ENCODE peak calls at places on chromosomes 3 and 15, in seven cellular contexts. J is mucosa of gallbladder; O is M059J; P is fibroblast of mammary gland; Z is iPS DF 19.7; Q is stimulated activated CD8-positive, alpha-beta memory T cell treated with anti-CD3 and anti-CD28 coated beads, Interleukin-12 subunit alpha, Interleukin-12 subunit beta, amount 100 ng/mL, for 1 hour; U is dermis blood vessel endothelial cell. A is an unnamed sample.

GRCh38 chr3:50351318-50351687 is 641 bp downstream of the CYB561D2 start:
- DNase-seq in J (no peak), O (no peak), P (no peak), Z (no peak), Q (no peak), U (no peak), A (no peak)

GRCh38 chr15:48682949-48683651 is 37.6 kb upstream of the FBN1 start:
- DNase-seq in J (peak; percentile 59), O (peak; percentile 86), P (peak; percentile 94), Z (no peak), Q (no peak), U (no peak), A (peak; percentile 69)

GRCh38 chr3:141959921-141960554 is 83.6 kb downstream of the ATP1B3 start:
- DNase-seq in J (no peak), O (peak; percentile 91), P (peak; percentile 67), Z (no peak), Q (no peak), U (no peak), A (no peak)

GRCh38 chr3:189967254-189967865 is 153.3 kb downstream of the P3H2 start:
- DNase-seq in J (peak; percentile 36), O (peak; percentile 73), P (peak; percentile 66), Z (no peak), Q (no peak), U (peak; percentile 83), A (no peak)

GRCh38 chr3:150062492-150062891 is 91.8 kb upstream of the PFN2 start:
- DNase-seq in J (no peak), O (peak; percentile 88), P (peak; percentile 84), Z (no peak), Q (no peak), U (no peak), A (no peak)

GRCh38 chr15:80160570-80161156 is 7.9 kb downstream of the FAH start:
- DNase-seq in J (peak; percentile 73), O (peak; percentile 97), P (peak; percentile 96), Z (no peak), Q (no peak), U (peak; percentile 87), A (no peak)

GRCh38 chr3:173690542-173690941 is 293.0 kb downstream of the NLGN1 start:
- DNase-seq in J (no peak), O (peak; percentile 26), P (peak; percentile 17), Z (no peak), Q (no peak), U (no peak), A (no peak)

GRCh38 chr3:119293761-119294401 is at the start of gene ARHGAP31:
- DNase-seq in J (peak; percentile 58), O (peak; percentile 80), P (peak; percentile 78), Z (no peak), Q (peak; percentile 70), U (peak; percentile 92), A (peak; percentile 65)

GRCh38 chr3:82581350-82581749 is 819.9 kb upstream of the GBE1 start:
- DNase-seq in J (no peak), O (no peak), P (no peak), Z (no peak), Q (no peak), U (no peak), A (no peak)

GRCh38 chr15:60408438-60409105 is 10.8 kb upstream of the ANXA2 start:
- DNase-seq in J (no peak), O (peak; percentile 79), P (peak; percentile 93), Z (no peak), Q (no peak), U (peak; percentile 78), A (no peak)

GRCh38 chr3:40516201-40516600 is 8.6 kb upstream of the ZNF621 start:
- DNase-seq in J (no peak), O (no peak), P (no peak), Z (no peak), Q (no peak), U (no peak), A (no peak)

GRCh38 chr15:70133296-70133695 is 35.6 kb upstream of the TLE3 start:
- DNase-seq in J (peak; percentile 67), O (no peak), P (no peak), Z (no peak), Q (no peak), U (no peak), A (peak; percentile 61)

GRCh38 chr15:83769411-83769960 is 115.6 kb downstream of the ADAMTSL3 start:
- DNase-seq in J (no peak), O (no peak), P (no peak), Z (no peak), Q (no peak), U (no peak), A (no peak)

GRCh38 chr3:66659056-66659455 is 158.2 kb upstream of the LRIG1 start:
- DNase-seq in J (no peak), O (no peak), P (no peak), Z (no peak), Q (no peak), U (no peak), A (no peak)

GRCh38 chr3:111080357-111080937 is 8.8 kb downstream of the NECTIN3 start:
- DNase-seq in J (no peak), O (peak; percentile 55), P (peak; percentile 68), Z (no peak), Q (no peak), U (peak; percentile 50), A (no peak)

GRCh38 chr3:17850448-17850847 is 108.0 kb upstream of the TBC1D5 start:
- DNase-seq in J (no peak), O (no peak), P (peak; percentile 45), Z (no peak), Q (no peak), U (no peak), A (no peak)

GRCh38 chr3:45575491-45575923 is 19.0 kb upstream of the LIMD1 start:
- DNase-seq in J (no peak), O (peak; percentile 55), P (no peak), Z (no peak), Q (no peak), U (no peak), A (no peak)

A was measured in stomach.